ENCODE peak calls at places on chromosome 13, in five cellular contexts. One of them, this sample, is unnamed.

GRCh38 chr13:77516342-77516789 is 19.1 kb upstream of the SCEL start:
- DNase-seq in mammary epithelial cell: peak
- DNase-seq in HepG2: no peak
- DNase-seq in GM23248: peak
- DNase-seq in DND-41: no peak
- DNase-seq in this sample: no peak

GRCh38 chr13:67230774-67231480 is 791 bp upstream of the PCDH9 start:
- DNase-seq in mammary epithelial cell: peak
- DNase-seq in HepG2: peak
- DNase-seq in GM23248: peak
- DNase-seq in DND-41: peak
- DNase-seq in this sample: peak

GRCh38 chr13:23753523-23753922 is 135.7 kb downstream of the MIPEP start:
- DNase-seq in mammary epithelial cell: peak
- DNase-seq in HepG2: peak
- DNase-seq in GM23248: peak
- DNase-seq in DND-41: no peak
- DNase-seq in this sample: no peak

GRCh38 chr13:68261105-68261504 is 1031.0 kb upstream of the PCDH9 start:
- DNase-seq in mammary epithelial cell: no peak
- DNase-seq in HepG2: peak
- DNase-seq in GM23248: no peak
- DNase-seq in DND-41: no peak
- DNase-seq in this sample: no peak

GRCh38 chr13:23007430-23007829 is 173.3 kb upstream of the SGCG start:
- DNase-seq in mammary epithelial cell: no peak
- DNase-seq in HepG2: no peak
- DNase-seq in GM23248: no peak
- DNase-seq in DND-41: no peak
- DNase-seq in this sample: no peak

GRCh38 chr13:109426690-109426990 is 359.7 kb downstream of the IRS2 start:
- DNase-seq in mammary epithelial cell: no peak
- DNase-seq in HepG2: no peak
- DNase-seq in GM23248: no peak
- DNase-seq in DND-41: no peak
- DNase-seq in this sample: no peak

GRCh38 chr13:105611424-105611823 is 924.0 kb downstream of the EFNB2 start:
- DNase-seq in mammary epithelial cell: peak
- DNase-seq in HepG2: no peak
- DNase-seq in GM23248: no peak
- DNase-seq in DND-41: no peak
- DNase-seq in this sample: no peak

GRCh38 chr13:110297011-110297410 is 9.9 kb downstream of the COL4A1 start:
- DNase-seq in mammary epithelial cell: no peak
- DNase-seq in HepG2: no peak
- DNase-seq in GM23248: no peak
- DNase-seq in DND-41: no peak
- DNase-seq in this sample: no peak

GRCh38 chr13:46648166-46648607 is 95.2 kb downstream of the LRCH1 start:
- DNase-seq in mammary epithelial cell: peak
- DNase-seq in HepG2: peak
- DNase-seq in GM23248: peak
- DNase-seq in DND-41: peak
- DNase-seq in this sample: peak

GRCh38 chr13:64428196-64428595 is 2801.9 kb downstream of the PCDH9 start:
- DNase-seq in mammary epithelial cell: no peak
- DNase-seq in HepG2: no peak
- DNase-seq in GM23248: no peak
- DNase-seq in DND-41: no peak
- DNase-seq in this sample: no peak

GRCh38 chr13:74136089-74136658 is 2.0 kb upstream of the KLF12 start:
- DNase-seq in mammary epithelial cell: peak
- DNase-seq in HepG2: no peak
- DNase-seq in GM23248: peak
- DNase-seq in DND-41: peak
- DNase-seq in this sample: no peak

GRCh38 chr13:106617561-106617960 is 49.6 kb upstream of the ARGLU1 start:
- DNase-seq in mammary epithelial cell: peak
- DNase-seq in HepG2: no peak
- DNase-seq in GM23248: peak
- DNase-seq in DND-41: no peak
- DNase-seq in this sample: no peak

GRCh38 chr13:110129539-110130186 is 177.3 kb downstream of the COL4A1 start:
- DNase-seq in mammary epithelial cell: no peak
- DNase-seq in HepG2: no peak
- DNase-seq in GM23248: no peak
- DNase-seq in DND-41: no peak
- DNase-seq in this sample: no peak

GRCh38 chr13:64074989-64075474 is 2659.4 kb upstream of the PCDH20 start:
- DNase-seq in mammary epithelial cell: no peak
- DNase-seq in HepG2: peak
- DNase-seq in GM23248: no peak
- DNase-seq in DND-41: no peak
- DNase-seq in this sample: no peak

GRCh38 chr13:99373436-99373835 is 66.2 kb upstream of the GPR183 start:
- DNase-seq in mammary epithelial cell: no peak
- DNase-seq in HepG2: no peak
- DNase-seq in GM23248: no peak
- DNase-seq in DND-41: no peak
- DNase-seq in this sample: no peak

GRCh38 chr13:85377783-85378182 is 421.4 kb downstream of the SLITRK6 start:
- DNase-seq in mammary epithelial cell: peak
- DNase-seq in HepG2: no peak
- DNase-seq in GM23248: no peak
- DNase-seq in DND-41: no peak
- DNase-seq in this sample: no peak

GRCh38 chr13:53042897-53043296 is 14.3 kb downstream of the OLFM4 start:
- DNase-seq in mammary epithelial cell: no peak
- DNase-seq in HepG2: no peak
- DNase-seq in GM23248: peak
- DNase-seq in DND-41: no peak
- DNase-seq in this sample: no peak

GRCh38 chr13:73533111-73533510 is 474.3 kb downstream of the KLF5 start:
- DNase-seq in mammary epithelial cell: no peak
- DNase-seq in HepG2: no peak
- DNase-seq in GM23248: no peak
- DNase-seq in DND-41: no peak
- DNase-seq in this sample: no peak

GRCh38 chr13:65926750-65927171 is 1303.4 kb downstream of the PCDH9 start:
- DNase-seq in mammary epithelial cell: no peak
- DNase-seq in HepG2: peak
- DNase-seq in GM23248: no peak
- DNase-seq in DND-41: peak
- DNase-seq in this sample: no peak

GRCh38 chr13:46345866-46346265 is 41.2 kb downstream of the RUBCNL start:
- DNase-seq in mammary epithelial cell: no peak
- DNase-seq in HepG2: no peak
- DNase-seq in GM23248: peak
- DNase-seq in DND-41: no peak
- DNase-seq in this sample: no peak

GRCh38 chr13:74675185-74675584 is 541.0 kb upstream of the KLF12 start:
- DNase-seq in mammary epithelial cell: peak
- DNase-seq in HepG2: no peak
- DNase-seq in GM23248: peak
- DNase-seq in DND-41: no peak
- DNase-seq in this sample: no peak

GRCh38 chr13:87798536-87798935 is 127.4 kb downstream of the SLITRK5 start:
- DNase-seq in mammary epithelial cell: no peak
- DNase-seq in HepG2: no peak
- DNase-seq in GM23248: no peak
- DNase-seq in DND-41: no peak
- DNase-seq in this sample: no peak

GRCh38 chr13:44191504-44192171 is 182.0 kb upstream of the SERP2 start:
- DNase-seq in mammary epithelial cell: peak
- DNase-seq in HepG2: peak
- DNase-seq in GM23248: peak
- DNase-seq in DND-41: peak
- DNase-seq in this sample: no peak

GRCh38 chr13:33723772-33724435 is 94.0 kb upstream of the RFC3 start:
- DNase-seq in mammary epithelial cell: peak
- DNase-seq in HepG2: peak
- DNase-seq in GM23248: peak
- DNase-seq in DND-41: peak
- DNase-seq in this sample: peak

DNA sequence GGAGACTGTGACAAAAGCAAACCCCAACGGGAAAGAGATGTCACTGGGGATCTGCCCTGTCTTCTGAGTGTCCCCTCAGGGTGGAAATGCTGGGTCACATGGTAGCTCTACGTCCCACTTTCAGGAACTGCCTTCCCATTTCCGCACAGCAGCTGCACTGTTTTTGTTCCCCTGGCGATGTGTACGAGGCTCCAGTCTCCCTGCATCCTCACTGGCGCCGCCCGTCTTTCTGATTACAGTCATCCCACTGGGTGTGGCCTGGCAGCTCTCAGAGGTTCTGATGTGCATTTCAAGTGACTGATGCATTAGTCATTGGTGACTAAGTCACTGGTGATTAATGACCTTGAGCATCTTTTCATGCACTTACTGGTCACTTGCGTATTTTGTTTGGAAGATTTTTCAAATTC is 21.2 kb downstream of the PCID2 start:
- DNase-seq in mammary epithelial cell: peak
- DNase-seq in HepG2: peak
- DNase-seq in GM23248: peak
- DNase-seq in DND-41: no peak
- DNase-seq in this sample: no peak
- H3K9ac ChIP-seq in mammary epithelial cell: peak
- H3K9ac ChIP-seq in HepG2: no peak
- H3K9ac ChIP-seq in GM23248: peak
- H3K9ac ChIP-seq in DND-41: no peak
- H3K9ac ChIP-seq in this sample: no peak

GRCh38 chr13:112881656-112882554 is 87.1 kb upstream of the MCF2L start:
- DNase-seq in mammary epithelial cell: no peak
- DNase-seq in HepG2: no peak
- DNase-seq in GM23248: no peak
- DNase-seq in DND-41: no peak
- DNase-seq in this sample: no peak

GRCh38 chr13:112877976-112878955 is 90.7 kb upstream of the MCF2L start:
- DNase-seq in mammary epithelial cell: no peak
- DNase-seq in HepG2: no peak
- DNase-seq in GM23248: no peak
- DNase-seq in DND-41: no peak
- DNase-seq in this sample: no peak

GRCh38 chr13:112880976-112881540 is 88.0 kb upstream of the MCF2L start:
- DNase-seq in mammary epithelial cell: no peak
- DNase-seq in HepG2: no peak
- DNase-seq in GM23248: no peak
- DNase-seq in DND-41: no peak
- DNase-seq in this sample: no peak

GRCh38 chr13:112879283-112879833 is 89.7 kb upstream of the MCF2L start:
- DNase-seq in mammary epithelial cell: no peak
- DNase-seq in HepG2: no peak
- DNase-seq in GM23248: peak
- DNase-seq in DND-41: no peak
- DNase-seq in this sample: no peak

DNA sequence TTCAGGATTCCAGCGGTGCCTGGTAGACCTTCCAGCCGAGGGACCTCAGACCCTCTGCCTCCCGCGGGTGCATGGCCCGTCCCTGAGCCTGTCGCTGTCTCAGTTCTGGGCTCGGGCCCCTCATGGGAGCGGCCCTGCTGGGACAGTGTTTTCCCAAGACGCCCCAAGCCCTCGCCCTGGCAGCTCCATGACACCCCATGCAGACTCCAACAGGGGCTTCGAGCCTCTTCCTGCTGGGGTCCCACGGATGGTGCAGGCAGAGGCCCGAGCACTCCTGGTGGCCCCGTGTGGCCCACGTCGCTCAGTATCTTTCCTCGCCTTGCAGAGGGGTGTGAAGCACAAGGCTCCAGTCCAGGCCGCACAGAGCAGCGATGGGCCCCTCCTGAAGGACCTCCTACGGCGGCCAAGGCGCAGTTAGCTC is 88.8 kb upstream of the MCF2L start:
- DNase-seq in mammary epithelial cell: no peak
- DNase-seq in HepG2: no peak
- DNase-seq in GM23248: no peak
- DNase-seq in DND-41: no peak
- DNase-seq in this sample: no peak
- H3K9ac ChIP-seq in mammary epithelial cell: no peak
- H3K9ac ChIP-seq in HepG2: no peak
- H3K9ac ChIP-seq in GM23248: no peak
- H3K9ac ChIP-seq in DND-41: no peak
- H3K9ac ChIP-seq in this sample: no peak

GRCh38 chr13:112713517-112714253 is 23.8 kb downstream of the ATP11A start:
- DNase-seq in mammary epithelial cell: no peak
- DNase-seq in HepG2: no peak
- DNase-seq in GM23248: no peak
- DNase-seq in DND-41: no peak
- DNase-seq in this sample: no peak

GRCh38 chr13:112711528-112712265 is 21.9 kb downstream of the ATP11A start:
- DNase-seq in mammary epithelial cell: peak
- DNase-seq in HepG2: peak
- DNase-seq in GM23248: peak
- DNase-seq in DND-41: no peak
- DNase-seq in this sample: no peak

GRCh38 chr13:112710855-112711527 is 21.2 kb downstream of the ATP11A start:
- DNase-seq in mammary epithelial cell: no peak
- DNase-seq in HepG2: no peak
- DNase-seq in GM23248: no peak
- DNase-seq in DND-41: no peak
- DNase-seq in this sample: no peak

GRCh38 chr13:112714366-112714765 is 24.5 kb downstream of the ATP11A start:
- DNase-seq in mammary epithelial cell: no peak
- DNase-seq in HepG2: no peak
- DNase-seq in GM23248: no peak
- DNase-seq in DND-41: no peak
- DNase-seq in this sample: no peak

GRCh38 chr13:112712451-112712881 is 22.6 kb downstream of the ATP11A start:
- DNase-seq in mammary epithelial cell: no peak
- DNase-seq in HepG2: no peak
- DNase-seq in GM23248: no peak
- DNase-seq in DND-41: no peak
- DNase-seq in this sample: no peak
- H3K9ac ChIP-seq in mammary epithelial cell: no peak
- H3K9ac ChIP-seq in HepG2: peak
- H3K9ac ChIP-seq in GM23248: peak
- H3K9ac ChIP-seq in DND-41: no peak
- H3K9ac ChIP-seq in this sample: no peak

DNA sequence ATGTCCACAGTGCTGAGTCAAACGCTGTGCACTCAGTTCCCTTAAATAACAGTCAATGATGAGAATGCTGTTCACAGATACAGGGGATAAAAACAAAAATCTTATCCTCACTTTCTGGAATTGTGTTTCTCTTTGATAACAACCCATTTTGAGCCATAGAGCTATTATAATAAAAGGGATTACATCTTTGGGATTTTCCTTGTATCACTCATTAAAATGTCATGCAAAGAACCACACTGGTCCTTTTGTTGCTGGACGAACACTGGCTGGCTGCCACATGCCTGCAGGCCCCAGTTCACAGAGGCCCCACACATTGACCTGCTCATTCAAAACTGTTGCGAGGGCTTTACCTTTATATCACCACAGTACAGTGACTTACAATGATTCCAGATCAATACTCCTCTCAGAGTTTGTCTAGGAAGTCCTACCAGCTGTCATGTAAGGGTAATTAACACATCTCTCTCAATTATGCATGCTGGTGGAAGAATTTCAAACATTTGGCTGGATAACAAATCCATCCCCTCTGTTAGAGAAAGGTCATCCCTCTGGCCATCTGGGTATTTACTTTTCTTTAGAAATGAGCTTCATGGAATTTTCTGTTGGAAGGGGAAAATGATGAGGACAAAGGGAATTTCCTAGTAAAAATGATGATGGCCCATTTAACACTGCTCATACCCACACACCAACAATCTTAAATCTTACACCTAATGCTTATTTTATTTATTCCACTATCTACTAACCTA is 85.9 kb downstream of the MBNL2 start:
- DNase-seq in mammary epithelial cell: peak
- DNase-seq in HepG2: peak
- DNase-seq in GM23248: peak
- DNase-seq in DND-41: no peak
- DNase-seq in this sample: no peak
- H3K9ac ChIP-seq in mammary epithelial cell: peak
- H3K9ac ChIP-seq in HepG2: peak
- H3K9ac ChIP-seq in GM23248: peak
- H3K9ac ChIP-seq in DND-41: no peak
- H3K9ac ChIP-seq in this sample: no peak